ENCODE peak calls at places on chromosomes 3 and 15, in five cellular contexts. U is astrocyte of the cerebellum, A is OCI-LY7, L is GM10248, W is WTC11. D is an unnamed sample.

GRCh38 chr3:48788544-48789162 is 59.0 kb downstream of the PRKAR2A start:
- DNase-seq in U (no peak), A (no peak), L (no peak), W (no peak), D (no peak)

GRCh38 chr3:85172001-85172400 is 213.2 kb downstream of the CADM2 start:
- DNase-seq in U (no peak), A (no peak), L (no peak), W (no peak), D (no peak)

GRCh38 chr15:54082836-54083492 is 104.7 kb downstream of the UNC13C start:
- DNase-seq in U (no peak), A (peak), L (no peak), W (peak), D (peak)

GRCh38 chr3:102265720-102266119 is 169.1 kb upstream of the ZPLD1 start:
- DNase-seq in U (no peak), A (peak), L (no peak), W (no peak), D (no peak)

GRCh38 chr3:184338538-184338945 is 1.1 kb downstream of the FAM131A start:
- DNase-seq in U (no peak), A (no peak), L (no peak), W (peak), D (peak)

GRCh38 chr3:178658694-178659315 is 122.6 kb downstream of the KCNMB2 start:
- DNase-seq in U (no peak), A (no peak), L (no peak), W (no peak), D (no peak)

GRCh38 chr3:148466143-148466542 is 231.6 kb upstream of the AGTR1 start:
- DNase-seq in U (peak), A (no peak), L (no peak), W (no peak), D (no peak)

GRCh38 chr15:67774626-67775025 is 50.7 kb upstream of the SKOR1 start:
- DNase-seq in U (no peak), A (no peak), L (no peak), W (no peak), D (no peak)

GRCh38 chr15:53378096-53378620 is 381.3 kb downstream of the WDR72 start:
- DNase-seq in U (no peak), A (no peak), L (no peak), W (no peak), D (no peak)

GRCh38 chr3:100957407-100958100 is 35.7 kb downstream of the ABI3BP start:
- DNase-seq in U (no peak), A (no peak), L (no peak), W (no peak), D (no peak)

DNA sequence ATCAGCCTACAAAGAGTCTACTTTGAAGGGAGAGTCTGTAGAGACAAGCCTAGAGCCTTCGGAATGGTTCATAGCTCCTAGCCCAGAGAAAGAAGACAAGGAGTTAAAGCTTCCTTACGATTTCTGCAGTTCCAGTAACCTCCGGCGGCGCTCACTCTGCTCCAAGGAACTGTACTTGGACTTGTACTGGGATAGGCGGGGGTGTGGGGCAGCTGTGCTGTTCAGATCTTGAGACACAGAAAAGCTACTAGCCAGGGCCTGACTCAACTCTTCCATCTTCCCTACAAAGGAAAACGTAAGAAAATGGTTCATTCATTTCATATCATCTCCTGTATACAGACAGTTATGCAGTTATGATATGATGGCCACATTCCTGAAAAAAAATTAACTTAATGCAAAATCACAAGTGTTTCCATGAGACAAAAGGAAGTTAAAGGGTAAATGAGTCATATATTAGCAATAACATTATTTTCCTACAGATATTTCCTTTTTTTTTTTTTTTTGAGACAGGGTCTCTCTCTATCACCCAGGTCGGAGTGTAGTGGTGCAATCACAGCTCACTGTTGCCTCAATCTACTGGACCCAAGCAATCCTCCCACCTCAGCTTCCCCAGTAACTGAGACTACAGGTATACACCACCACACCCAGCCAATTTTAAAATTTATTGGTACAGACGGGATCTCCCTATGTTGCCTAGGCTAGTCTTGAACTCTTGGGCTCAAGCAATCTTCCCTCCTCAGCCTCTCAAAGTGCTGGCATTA is 4.6 kb downstream of the SNUPN start:
- DNase-seq in U (peak), A (no peak), L (no peak), W (no peak), D (no peak)
- TF ChIP-seq CTCF in U (peak), A (no peak), L (no peak), W (no peak), D (no peak)

GRCh38 chr15:51621917-51622268 is 678 bp downstream of the DMXL2 start:
- DNase-seq in U (peak), A (peak), L (peak), W (peak), D (peak)
- TF ChIP-seq CTCF in U (peak), A (no peak), L (peak), W (no peak), D (no peak)

GRCh38 chr15:40286794-40287193 is 3.9 kb upstream of the ANKRD63 start:
- DNase-seq in U (no peak), A (no peak), L (no peak), W (no peak), D (no peak)

GRCh38 chr15:40290540-40291087 is 7.8 kb upstream of the ANKRD63 start:
- DNase-seq in U (no peak), A (no peak), L (no peak), W (peak), D (no peak)

GRCh38 chr15:40291088-40291574 is 8.3 kb upstream of the ANKRD63 start:
- DNase-seq in U (no peak), A (no peak), L (no peak), W (peak), D (peak)

GRCh38 chr15:40287968-40288367 is 5.1 kb upstream of the ANKRD63 start:
- DNase-seq in U (no peak), A (no peak), L (no peak), W (no peak), D (no peak)

GRCh38 chr15:40289140-40289775 is 6.4 kb upstream of the ANKRD63 start:
- DNase-seq in U (no peak), A (no peak), L (no peak), W (no peak), D (no peak)
- TF ChIP-seq CTCF in U (no peak), A (no peak), L (no peak), W (no peak), D (no peak)

GRCh38 chr15:49832421-49832980 is 211.7 kb downstream of the DTWD1 start:
- DNase-seq in U (no peak), A (peak), L (no peak), W (peak), D (no peak)
- TF ChIP-seq CTCF in U (peak), A (peak), L (no peak), W (peak), D (no peak)

GRCh38 chr15:47500823-47501222 is 216.5 kb upstream of the SEMA6D start:
- DNase-seq in U (no peak), A (no peak), L (no peak), W (no peak), D (no peak)

DNA sequence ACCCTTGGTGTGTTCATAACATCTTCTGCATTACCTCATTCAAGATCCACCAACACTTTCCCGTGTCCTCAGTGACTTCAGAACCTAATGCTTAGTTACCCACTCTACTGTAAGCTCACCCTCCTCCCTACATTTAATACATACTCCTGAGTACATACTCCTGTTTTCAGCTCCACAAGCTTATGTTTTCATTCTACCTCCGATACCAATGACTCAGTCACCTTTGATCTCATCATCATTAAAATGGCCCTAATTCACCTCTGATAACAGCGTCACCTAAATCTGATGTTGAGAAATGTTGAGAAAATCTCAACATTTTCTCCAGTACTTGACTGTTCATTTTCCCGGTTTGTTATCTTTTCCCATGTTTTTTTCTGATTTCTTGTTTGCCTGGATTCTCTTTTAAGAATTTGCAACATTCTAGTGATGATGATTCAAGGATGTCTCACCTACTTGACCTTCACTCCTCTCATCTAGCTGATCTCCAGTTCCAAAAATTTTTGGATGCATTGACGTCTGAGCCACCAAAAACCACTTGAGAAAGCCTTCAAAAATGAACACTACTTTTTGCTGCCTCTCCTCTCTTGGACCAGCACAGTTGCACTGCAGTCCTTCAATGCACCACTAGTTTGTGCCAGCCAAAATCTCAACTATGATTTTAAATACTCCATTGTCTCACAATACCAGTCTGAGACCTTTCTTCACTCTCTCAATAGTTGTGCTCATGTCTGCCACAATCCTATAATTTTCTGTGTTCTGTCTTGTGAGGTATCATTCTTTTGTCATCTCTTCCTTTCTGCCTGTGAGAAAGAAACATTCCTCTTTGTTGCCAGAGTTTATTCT is 220.7 kb upstream of the SEMA6D start:
- DNase-seq in U (no peak), A (no peak), L (no peak), W (no peak), D (no peak)
- TF ChIP-seq CTCF in U (peak), A (no peak), L (no peak), W (no peak), D (peak)

DNA sequence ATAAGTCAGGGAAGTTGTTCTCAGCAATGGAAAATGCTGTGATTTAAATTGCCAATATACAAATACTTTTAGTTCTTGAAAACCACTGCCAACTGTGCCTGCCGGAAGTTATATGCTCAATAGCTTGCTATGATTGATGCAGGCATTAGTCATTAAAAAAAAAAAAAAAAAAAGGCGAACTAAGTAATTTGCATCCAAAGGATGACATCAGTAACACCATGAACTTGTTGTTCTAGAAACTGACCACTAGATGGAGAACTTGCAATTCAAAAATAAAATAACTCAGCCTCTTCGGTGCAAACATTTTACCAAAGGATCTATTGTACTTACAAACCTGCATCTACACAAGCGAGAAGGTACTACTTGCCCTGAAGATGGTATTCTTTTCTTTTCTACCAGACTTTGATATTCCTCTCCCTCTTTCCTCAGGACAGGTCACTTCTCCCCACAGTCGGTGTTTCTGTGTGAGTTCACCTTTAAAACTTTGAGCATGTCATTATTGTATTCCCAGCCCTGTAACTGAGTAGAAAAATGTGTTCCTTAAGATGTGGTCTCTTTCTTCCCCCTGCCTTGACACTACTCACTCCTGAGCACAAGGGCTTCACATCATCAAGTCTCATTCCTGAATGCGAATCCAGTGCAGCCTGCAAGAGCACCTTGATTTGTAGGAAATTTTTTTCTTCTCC is 115.0 kb upstream of the VEPH1 start:
- DNase-seq in U (peak), A (peak), L (peak), W (no peak), D (no peak)
- TF ChIP-seq CTCF in U (peak), A (peak), L (peak), W (no peak), D (peak)

GRCh38 chr3:21752749-21753347 is 1.8 kb upstream of the ZNF385D start:
- DNase-seq in U (peak), A (peak), L (peak), W (no peak), D (no peak)
- TF ChIP-seq CTCF in U (peak), A (peak), L (peak), W (peak), D (no peak)

GRCh38 chr3:161371441-161372320 is at the start of gene SPTSSB:
- DNase-seq in U (no peak), A (no peak), L (peak), W (peak), D (peak)
- TF ChIP-seq CTCF in U (peak), A (no peak), L (no peak), W (no peak), D (no peak)

GRCh38 chr3:128786434-128787020 is 60.5 kb downstream of the RAB7A start:
- DNase-seq in U (no peak), A (no peak), L (no peak), W (no peak), D (no peak)

GRCh38 chr3:128784228-128784627 is 58.2 kb downstream of the RAB7A start:
- DNase-seq in U (no peak), A (peak), L (no peak), W (peak), D (no peak)

GRCh38 chr3:128784843-128785242 is 58.9 kb downstream of the RAB7A start:
- DNase-seq in U (no peak), A (no peak), L (no peak), W (no peak), D (no peak)

GRCh38 chr3:128788268-128788869 is 62.4 kb downstream of the RAB7A start:
- DNase-seq in U (no peak), A (no peak), L (no peak), W (no peak), D (no peak)

DNA sequence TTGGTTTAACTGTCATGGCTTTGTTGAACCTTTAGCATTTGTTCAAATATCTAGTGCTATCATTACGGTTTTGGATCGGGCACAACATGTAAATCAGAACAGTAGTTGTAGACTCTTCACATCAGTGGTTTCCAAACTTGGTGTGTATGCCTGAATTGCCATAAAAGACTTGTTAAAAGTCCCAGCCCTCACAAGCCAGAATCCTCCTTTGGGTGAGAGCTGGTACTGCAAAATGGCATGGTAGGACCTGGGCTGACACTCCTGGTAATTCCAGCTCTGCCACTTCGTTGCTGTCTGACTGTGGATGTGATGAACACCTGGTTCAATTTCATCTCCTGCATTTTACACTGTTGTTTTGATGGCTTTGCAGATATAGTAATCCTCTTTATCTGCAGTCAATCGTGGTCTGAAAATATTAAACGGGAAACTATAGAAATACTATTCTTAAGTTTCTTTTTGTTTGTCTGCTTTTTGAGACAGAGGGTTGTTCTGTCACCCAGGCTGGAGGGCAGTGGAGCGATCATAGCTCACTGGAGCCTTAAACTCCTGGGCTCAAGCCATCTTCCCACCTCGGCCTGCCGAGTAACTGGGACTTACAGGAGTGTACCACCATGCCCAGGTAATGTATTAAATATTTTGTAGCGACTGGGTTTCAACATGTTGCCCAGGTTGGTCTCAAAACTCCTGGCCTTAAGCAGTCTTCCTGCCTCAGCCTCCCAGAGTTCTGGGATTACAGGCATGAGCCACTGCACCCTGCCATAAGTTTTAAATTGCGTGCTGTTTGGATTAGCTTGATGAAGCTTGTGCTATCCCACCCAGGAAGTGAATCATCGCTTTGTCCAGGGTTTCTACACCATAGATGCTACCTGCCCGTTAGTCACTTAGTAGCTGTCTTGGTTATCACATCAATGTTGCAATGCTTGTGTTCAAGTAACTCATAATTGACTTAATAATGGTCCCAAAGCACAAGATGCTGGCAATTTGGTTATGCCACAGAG is 61.6 kb downstream of the RAB7A start:
- DNase-seq in U (no peak), A (peak), L (peak), W (peak), D (no peak)
- TF ChIP-seq CTCF in U (peak), A (peak), L (no peak), W (peak), D (peak)

GRCh38 chr15:35912196-35912595 is 366.2 kb upstream of the DPH6 start:
- DNase-seq in U (no peak), A (no peak), L (no peak), W (no peak), D (no peak)
- TF ChIP-seq CTCF in U (no peak), A (no peak), L (no peak), W (no peak), D (no peak)